ENCODE peak calls at places on chromosomes 3 and 15, in ten cellular contexts. Q is NCI-H526; Z is pulmonary artery endothelial cell; A is posterior cingulate gyrus; H is esophagus squamous epithelium; C is HT1080; B is HEK293T; U is HuH-7.5; P is CD8-positive, alpha-beta memory T cell; L is putamen. O is an unnamed sample.

GRCh38 chr15:40151991-40152390 is 8.9 kb upstream of the BUB1B start:
- DNase-seq in Q (no peak), Z (no peak), A (no peak), H (no peak), C (no peak), B (no peak), U (no peak), P (no peak), L (no peak), O (no peak)

GRCh38 chr3:195823286-195823685 is 11.6 kb upstream of the MUC4 start:
- DNase-seq in Q (no peak), Z (no peak), A (no peak), H (no peak), C (no peak), B (no peak), U (no peak), P (no peak), L (no peak), O (no peak)

GRCh38 chr3:123419156-123419849 is 29.6 kb downstream of the ADCY5 start:
- DNase-seq in Q (no peak), Z (no peak), A (peak; percentile 96), H (no peak), C (no peak), B (no peak), U (no peak), P (no peak), L (peak; percentile 89), O (no peak)

GRCh38 chr3:89787485-89787884 is 680.1 kb downstream of the EPHA3 start:
- DNase-seq in Q (no peak), Z (no peak), A (no peak), H (no peak), C (no peak), B (no peak), U (no peak), P (no peak), L (no peak), O (no peak)

GRCh38 chr15:75355369-75355768 is 8.5 kb downstream of the NEIL1 start:
- DNase-seq in Q (no peak), Z (no peak), A (no peak), H (no peak), C (no peak), B (no peak), U (no peak), P (no peak), L (no peak), O (no peak)

GRCh38 chr3:80771085-80771484 is 990.4 kb downstream of the GBE1 start:
- DNase-seq in Q (no peak), Z (no peak), A (no peak), H (no peak), C (peak; percentile 80), B (no peak), U (peak; percentile 1), P (no peak), L (no peak), O (no peak)

GRCh38 chr15:70291295-70291694 is 193.6 kb upstream of the TLE3 start:
- DNase-seq in Q (no peak), Z (no peak), A (no peak), H (no peak), C (no peak), B (no peak), U (no peak), P (no peak), L (no peak), O (no peak)

GRCh38 chr15:58159827-58160386 is 21.7 kb downstream of the AQP9 start:
- DNase-seq in Q (no peak), Z (no peak), A (no peak), H (no peak), C (no peak), B (no peak), U (no peak), P (no peak), L (no peak), O (no peak)

GRCh38 chr15:99343836-99344551 is 92.7 kb downstream of the LRRC28 start:
- DNase-seq in Q (peak; percentile 9), Z (no peak), A (peak; percentile 72), H (no peak), C (peak; percentile 6), B (peak; percentile 26), U (no peak), P (peak; percentile 2), L (no peak), O (no peak)

GRCh38 chr3:71207632-71208031 is 375.9 kb downstream of the FOXP1 start:
- DNase-seq in Q (no peak), Z (no peak), A (no peak), H (no peak), C (no peak), B (no peak), U (no peak), P (no peak), L (no peak), O (no peak)

GRCh38 chr3:138374573-138375134 is 26.3 kb downstream of the MRAS start:
- DNase-seq in Q (no peak), Z (no peak), A (no peak), H (no peak), C (no peak), B (no peak), U (no peak), P (no peak), L (no peak), O (no peak)

GRCh38 chr3:50529996-50530706 is 26.7 kb upstream of the CACNA2D2 start:
- DNase-seq in Q (peak; percentile 36), Z (no peak), A (no peak), H (no peak), C (no peak), B (no peak), U (no peak), P (no peak), L (no peak), O (no peak)

GRCh38 chr15:35912196-35912595 is 366.2 kb upstream of the DPH6 start:
- DNase-seq in Q (peak; percentile 22), Z (no peak), A (no peak), H (no peak), C (peak; percentile 18), B (no peak), U (no peak), P (no peak), L (peak; percentile 25), O (no peak)

GRCh38 chr3:5240740-5241139 is 53.2 kb downstream of the EDEM1 start:
- DNase-seq in Q (no peak), Z (no peak), A (no peak), H (no peak), C (no peak), B (no peak), U (no peak), P (no peak), L (no peak), O (no peak)

GRCh38 chr3:76943058-76943457 is 96.8 kb upstream of the ROBO2 start:
- DNase-seq in Q (no peak), Z (no peak), A (no peak), H (no peak), C (no peak), B (no peak), U (peak; percentile 31), P (no peak), L (no peak), O (no peak)

GRCh38 chr3:45573591-45573990 is 21.0 kb upstream of the LIMD1 start:
- DNase-seq in Q (no peak), Z (no peak), A (no peak), H (no peak), C (no peak), B (no peak), U (no peak), P (no peak), L (no peak), O (no peak)

GRCh38 chr3:192802957-192803899 is 75.9 kb upstream of the FGF12 start:
- DNase-seq in Q (peak; percentile 79), Z (no peak), A (no peak), H (no peak), C (peak; percentile 38), B (peak; percentile 23), U (peak; percentile 49), P (no peak), L (peak; percentile 48), O (no peak)

GRCh38 chr3:43764012-43764411 is 73.3 kb downstream of the ABHD5 start:
- DNase-seq in Q (no peak), Z (no peak), A (no peak), H (no peak), C (no peak), B (no peak), U (no peak), P (no peak), L (no peak), O (no peak)

GRCh38 chr3:169668081-169668956 is 4.8 kb upstream of the MECOM start:
- DNase-seq in Q (peak; percentile 90), Z (no peak), A (peak; percentile 71), H (no peak), C (peak; percentile 14), B (no peak), U (peak; percentile 73), P (no peak), L (no peak), O (no peak)

GRCh38 chr15:88125578-88125977 is 131.0 kb downstream of the NTRK3 start:
- DNase-seq in Q (no peak), Z (no peak), A (no peak), H (no peak), C (no peak), B (no peak), U (no peak), P (no peak), L (no peak), O (no peak)

GRCh38 chr3:69166446-69166845 is 44.1 kb upstream of the LMOD3 start:
- DNase-seq in Q (no peak), Z (no peak), A (no peak), H (no peak), C (no peak), B (no peak), U (no peak), P (no peak), L (no peak), O (no peak)

GRCh38 chr3:14839236-14839635 is 20.5 kb downstream of the FGD5 start:
- DNase-seq in Q (no peak), Z (no peak), A (no peak), H (no peak), C (no peak), B (no peak), U (no peak), P (no peak), L (no peak), O (no peak)

GRCh38 chr3:3259181-3259580 is 79.7 kb upstream of the CRBN start:
- DNase-seq in Q (no peak), Z (no peak), A (no peak), H (no peak), C (no peak), B (no peak), U (no peak), P (no peak), L (no peak), O (no peak)

GRCh38 chr3:109806929-109807328 is 469.6 kb upstream of the DPPA4 start:
- DNase-seq in Q (no peak), Z (peak; percentile 45), A (no peak), H (no peak), C (peak; percentile 95), B (no peak), U (no peak), P (peak; percentile 76), L (peak; percentile 21), O (no peak)

GRCh38 chr15:41698779-41699178 is 38.6 kb downstream of the MGA start:
- DNase-seq in Q (no peak), Z (no peak), A (no peak), H (no peak), C (peak; percentile 71), B (no peak), U (no peak), P (no peak), L (no peak), O (no peak)

GRCh38 chr3:167394003-167394402 is 13.9 kb upstream of the ZBBX start:
- DNase-seq in Q (peak; percentile 12), Z (no peak), A (no peak), H (no peak), C (no peak), B (no peak), U (no peak), P (no peak), L (peak; percentile 9), O (no peak)

GRCh38 chr3:133209871-133210550 is 171.8 kb downstream of the TMEM108 start:
- DNase-seq in Q (peak; percentile 54), Z (no peak), A (no peak), H (no peak), C (peak; percentile 65), B (no peak), U (no peak), P (no peak), L (no peak), O (no peak)

GRCh38 chr3:166013073-166013679 is 176.0 kb upstream of the BCHE start:
- DNase-seq in Q (peak; percentile 54), Z (no peak), A (no peak), H (no peak), C (peak; percentile 36), B (peak; percentile 10), U (peak; percentile 6), P (no peak), L (no peak), O (no peak)

O was measured in cortex of kidney.